ENCODE peak calls at places on chromosomes 5 and 9, in nine cellular contexts. P is type B pancreatic cell; M is amniotic stem cell; L is activated CD4-positive, alpha-beta T cell treated with anti-CD3 and anti-CD28 coated beads, Interleukin-2, amount 10 ng/mL, durations not matched to agents 7 days and 5 days; I is NCI-H774; S is ACHN; Y is HTR-8/SVneo; J is naive thymus-derived CD4-positive, alpha-beta T cell; A is skeletal muscle cell. T is an unnamed sample.

GRCh38 chr9:137828527-137829259 is 48.9 kb upstream of the CACNA1B start:
- DNase-seq in L (peak), P (no peak), A (no peak), I (no peak), M (no peak), J (no peak), Y (peak), S (peak), T (no peak)

GRCh38 chr9:112575107-112575506 is 88.5 kb downstream of the KIAA1958 start:
- DNase-seq in A (no peak), M (no peak), J (no peak), I (no peak), S (no peak), P (no peak), L (no peak), Y (no peak), T (no peak)

GRCh38 chr5:122845253-122846050 is at the start of gene SNX24:
- DNase-seq in A (no peak), Y (peak), I (peak), J (peak), P (peak), M (peak), L (peak), S (peak), T (peak)

GRCh38 chr5:111848374-111848914 is 91.5 kb upstream of the NREP start:
- DNase-seq in Y (no peak), J (no peak), L (no peak), P (no peak), S (no peak), M (no peak), A (no peak), I (peak), T (no peak)

GRCh38 chr5:132500931-132501628 is 10.5 kb upstream of the IRF1 start:
- DNase-seq in J (peak), L (peak), S (peak), I (peak), A (no peak), M (peak), Y (peak), P (peak), T (no peak)

GRCh38 chr5:173296737-173297676 is 31.2 kb downstream of the STC2 start:
- DNase-seq in S (no peak), I (no peak), L (no peak), M (no peak), A (no peak), Y (no peak), J (no peak), P (no peak), T (no peak)

GRCh38 chr9:35828716-35829083 is at the start of gene FAM221B:
- DNase-seq in J (no peak), L (peak), P (no peak), S (no peak), I (no peak), A (no peak), M (no peak), Y (no peak), T (no peak)

GRCh38 chr5:138601444-138601843 is 26.2 kb upstream of the HSPA9 start:
- DNase-seq in I (no peak), S (peak), P (no peak), J (no peak), Y (no peak), A (peak), L (no peak), M (peak), T (peak)

GRCh38 chr9:16368425-16369087 is 501.9 kb downstream of the BNC2 start:
- DNase-seq in P (no peak), L (no peak), M (no peak), Y (peak), J (no peak), S (no peak), A (no peak), I (peak), T (peak)

GRCh38 chr5:157115502-157115901 is 6.7 kb upstream of the HAVCR2 start:
- DNase-seq in J (no peak), Y (no peak), S (no peak), A (no peak), L (no peak), I (no peak), P (no peak), M (no peak), T (no peak)

GRCh38 chr5:140664353-140665119 is at the start of gene WDR55:
- DNase-seq in S (peak), L (peak), A (peak), J (peak), Y (peak), I (peak), M (peak), P (peak), T (peak)

GRCh38 chr9:72454871-72455471 is 66.4 kb upstream of the TMC1 start:
- DNase-seq in J (no peak), S (no peak), M (no peak), I (no peak), Y (no peak), A (no peak), L (no peak), P (no peak), T (no peak)

GRCh38 chr9:129306318-129306973 is 128.4 kb upstream of the IER5L start:
- DNase-seq in M (no peak), J (no peak), L (no peak), A (no peak), Y (no peak), S (no peak), P (no peak), I (no peak), T (no peak)